ENCODE peak calls at places on chromosome 4, in eight cellular contexts. One of them, this sample, is unnamed.

GRCh38 chr4:8599657-8600056 is 7.1 kb downstream of the CPZ start:
- DNase-seq in HFF-Myc: no peak
- DNase-seq in cardiac muscle cell: peak; percentile 77
- DNase-seq in transverse colon: no peak
- DNase-seq in esophagus squamous epithelium: no peak
- DNase-seq in fibroblast of mammary gland: peak; percentile 77
- DNase-seq in AG04450: peak; percentile 30
- DNase-seq in NB4: peak; percentile 89
- DNase-seq in this sample: no peak

GRCh38 chr4:168514249-168514852 is 17.5 kb downstream of the PALLD start:
- DNase-seq in transverse colon: no peak
- DNase-seq in AG04450: no peak
- DNase-seq in HFF-Myc: peak; percentile 27
- DNase-seq in esophagus squamous epithelium: no peak
- DNase-seq in fibroblast of mammary gland: peak; percentile 64
- DNase-seq in NB4: peak; percentile 42
- DNase-seq in cardiac muscle cell: peak; percentile 62
- DNase-seq in this sample: no peak

GRCh38 chr4:179071120-179071519 is 1628.9 kb upstream of the AGA start:
- DNase-seq in AG04450: no peak
- DNase-seq in HFF-Myc: no peak
- DNase-seq in esophagus squamous epithelium: no peak
- DNase-seq in NB4: no peak
- DNase-seq in fibroblast of mammary gland: no peak
- DNase-seq in cardiac muscle cell: no peak
- DNase-seq in transverse colon: no peak
- DNase-seq in this sample: no peak

GRCh38 chr4:7194251-7195137 is 2.2 kb downstream of the SORCS2 start:
- DNase-seq in AG04450: no peak
- DNase-seq in HFF-Myc: no peak
- DNase-seq in esophagus squamous epithelium: no peak
- DNase-seq in NB4: peak; percentile 51
- DNase-seq in cardiac muscle cell: peak; percentile 34
- DNase-seq in transverse colon: no peak
- DNase-seq in fibroblast of mammary gland: peak; percentile 31
- DNase-seq in this sample: no peak

GRCh38 chr4:175450446-175450845 is 361.6 kb downstream of the GPM6A start:
- DNase-seq in cardiac muscle cell: no peak
- DNase-seq in transverse colon: no peak
- DNase-seq in esophagus squamous epithelium: no peak
- DNase-seq in fibroblast of mammary gland: no peak
- DNase-seq in AG04450: no peak
- DNase-seq in HFF-Myc: no peak
- DNase-seq in NB4: no peak
- DNase-seq in this sample: no peak

GRCh38 chr4:127425202-127425845 is 207.4 kb upstream of the INTU start:
- DNase-seq in NB4: no peak
- DNase-seq in fibroblast of mammary gland: no peak
- DNase-seq in HFF-Myc: no peak
- DNase-seq in esophagus squamous epithelium: no peak
- DNase-seq in transverse colon: no peak
- DNase-seq in cardiac muscle cell: no peak
- DNase-seq in AG04450: no peak
- DNase-seq in this sample: no peak

GRCh38 chr4:117588771-117589170 is 445.5 kb upstream of the NDST3 start:
- DNase-seq in cardiac muscle cell: no peak
- DNase-seq in AG04450: no peak
- DNase-seq in HFF-Myc: no peak
- DNase-seq in esophagus squamous epithelium: no peak
- DNase-seq in transverse colon: no peak
- DNase-seq in NB4: no peak
- DNase-seq in fibroblast of mammary gland: no peak
- DNase-seq in this sample: no peak

GRCh38 chr4:61922766-61923165 is 722.6 kb downstream of the ADGRL3 start:
- DNase-seq in esophagus squamous epithelium: no peak
- DNase-seq in AG04450: no peak
- DNase-seq in HFF-Myc: no peak
- DNase-seq in NB4: no peak
- DNase-seq in cardiac muscle cell: no peak
- DNase-seq in fibroblast of mammary gland: no peak
- DNase-seq in transverse colon: no peak
- DNase-seq in this sample: no peak

GRCh38 chr4:87375719-87376291 is 15.2 kb downstream of the HSD17B11 start:
- DNase-seq in fibroblast of mammary gland: peak; percentile 90
- DNase-seq in HFF-Myc: peak; percentile 54
- DNase-seq in transverse colon: no peak
- DNase-seq in esophagus squamous epithelium: no peak
- DNase-seq in AG04450: peak; percentile 76
- DNase-seq in cardiac muscle cell: peak; percentile 91
- DNase-seq in NB4: peak; percentile 65
- DNase-seq in this sample: peak; percentile 53

GRCh38 chr4:185238261-185238681 is 28.9 kb downstream of the SNX25 start:
- DNase-seq in HFF-Myc: no peak
- DNase-seq in esophagus squamous epithelium: no peak
- DNase-seq in transverse colon: no peak
- DNase-seq in fibroblast of mammary gland: peak; percentile 87
- DNase-seq in NB4: no peak
- DNase-seq in cardiac muscle cell: peak; percentile 40
- DNase-seq in AG04450: peak; percentile 30
- DNase-seq in this sample: no peak

GRCh38 chr4:190017357-190018200 is 9.5 kb downstream of the FRG2 start:
- DNase-seq in fibroblast of mammary gland: no peak
- DNase-seq in transverse colon: no peak
- DNase-seq in NB4: no peak
- DNase-seq in HFF-Myc: no peak
- DNase-seq in AG04450: no peak
- DNase-seq in esophagus squamous epithelium: no peak
- DNase-seq in cardiac muscle cell: no peak
- DNase-seq in this sample: no peak

GRCh38 chr4:12723849-12724447 is 760.2 kb downstream of the RAB28 start:
- DNase-seq in esophagus squamous epithelium: no peak
- DNase-seq in NB4: no peak
- DNase-seq in fibroblast of mammary gland: no peak
- DNase-seq in AG04450: no peak
- DNase-seq in cardiac muscle cell: peak; percentile 35
- DNase-seq in HFF-Myc: no peak
- DNase-seq in transverse colon: no peak
- DNase-seq in this sample: no peak

GRCh38 chr4:142363686-142364085 is 482.4 kb downstream of the INPP4B start:
- DNase-seq in HFF-Myc: no peak
- DNase-seq in cardiac muscle cell: no peak
- DNase-seq in esophagus squamous epithelium: no peak
- DNase-seq in AG04450: no peak
- DNase-seq in fibroblast of mammary gland: no peak
- DNase-seq in NB4: no peak
- DNase-seq in transverse colon: no peak
- DNase-seq in this sample: no peak

GRCh38 chr4:186700746-186701145 is 22.9 kb downstream of the FAT1 start:
- DNase-seq in cardiac muscle cell: peak; percentile 86
- DNase-seq in transverse colon: no peak
- DNase-seq in esophagus squamous epithelium: no peak
- DNase-seq in HFF-Myc: no peak
- DNase-seq in NB4: no peak
- DNase-seq in AG04450: no peak
- DNase-seq in fibroblast of mammary gland: peak; percentile 90
- DNase-seq in this sample: no peak

GRCh38 chr4:18961879-18962278 is 940.3 kb upstream of the LCORL start:
- DNase-seq in cardiac muscle cell: no peak
- DNase-seq in fibroblast of mammary gland: no peak
- DNase-seq in HFF-Myc: no peak
- DNase-seq in NB4: no peak
- DNase-seq in AG04450: no peak
- DNase-seq in esophagus squamous epithelium: no peak
- DNase-seq in transverse colon: no peak
- DNase-seq in this sample: no peak

GRCh38 chr4:183154701-183155391 is 55.8 kb downstream of the WWC2 start:
- DNase-seq in HFF-Myc: no peak
- DNase-seq in NB4: no peak
- DNase-seq in transverse colon: peak; percentile 14
- DNase-seq in AG04450: no peak
- DNase-seq in cardiac muscle cell: no peak
- DNase-seq in fibroblast of mammary gland: no peak
- DNase-seq in esophagus squamous epithelium: no peak
- DNase-seq in this sample: peak; percentile 79

GRCh38 chr4:19030048-19030447 is 1008.5 kb upstream of the LCORL start:
- DNase-seq in HFF-Myc: no peak
- DNase-seq in fibroblast of mammary gland: no peak
- DNase-seq in esophagus squamous epithelium: no peak
- DNase-seq in cardiac muscle cell: peak; percentile 2
- DNase-seq in transverse colon: no peak
- DNase-seq in AG04450: no peak
- DNase-seq in NB4: no peak
- DNase-seq in this sample: peak; percentile 35

GRCh38 chr4:7810792-7811535 is 128.7 kb downstream of the AFAP1 start:
- DNase-seq in cardiac muscle cell: no peak
- DNase-seq in transverse colon: no peak
- DNase-seq in NB4: no peak
- DNase-seq in esophagus squamous epithelium: no peak
- DNase-seq in HFF-Myc: no peak
- DNase-seq in AG04450: no peak
- DNase-seq in fibroblast of mammary gland: no peak
- DNase-seq in this sample: no peak

GRCh38 chr4:71251266-71251665 is 87.6 kb upstream of the SLC4A4 start:
- DNase-seq in fibroblast of mammary gland: no peak
- DNase-seq in transverse colon: no peak
- DNase-seq in AG04450: no peak
- DNase-seq in HFF-Myc: no peak
- DNase-seq in esophagus squamous epithelium: no peak
- DNase-seq in cardiac muscle cell: no peak
- DNase-seq in NB4: no peak
- DNase-seq in this sample: no peak

DNA sequence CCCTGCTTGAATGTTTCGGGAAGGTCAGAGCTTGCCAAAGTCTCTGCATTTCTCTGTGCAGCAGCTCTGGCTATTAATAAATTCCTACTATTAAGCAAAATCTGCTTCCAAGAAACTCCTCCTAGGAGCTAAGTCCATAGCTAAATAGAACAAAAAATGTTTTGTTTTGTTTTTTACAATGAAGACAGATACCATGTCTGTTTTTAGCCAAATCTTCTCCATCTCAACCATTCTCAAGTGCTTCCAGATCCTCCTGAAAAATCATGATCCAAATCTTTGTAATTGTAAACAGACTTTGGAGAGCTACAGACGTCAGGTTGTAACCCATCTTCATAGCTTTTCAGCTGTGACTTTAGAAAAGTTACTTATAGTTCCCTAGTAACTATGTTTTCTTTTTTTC is 161.6 kb downstream of the SPATA18 start:
- DNase-seq in esophagus squamous epithelium: no peak
- DNase-seq in AG04450: no peak
- DNase-seq in fibroblast of mammary gland: no peak
- DNase-seq in transverse colon: no peak
- DNase-seq in HFF-Myc: no peak
- DNase-seq in NB4: no peak
- DNase-seq in cardiac muscle cell: no peak
- DNase-seq in this sample: no peak
- TF ChIP-seq CTCF in esophagus squamous epithelium: no peak
- TF ChIP-seq CTCF in AG04450: no peak
- TF ChIP-seq CTCF in fibroblast of mammary gland: no peak
- TF ChIP-seq CTCF in transverse colon: no peak
- TF ChIP-seq CTCF in HFF-Myc: no peak
- TF ChIP-seq CTCF in NB4: no peak
- TF ChIP-seq CTCF in cardiac muscle cell: no peak
- TF ChIP-seq CTCF in this sample: no peak

GRCh38 chr4:76308548-76308947 is 2.0 kb downstream of the STBD1 start:
- DNase-seq in fibroblast of mammary gland: no peak
- DNase-seq in HFF-Myc: no peak
- DNase-seq in transverse colon: no peak
- DNase-seq in esophagus squamous epithelium: no peak
- DNase-seq in NB4: no peak
- DNase-seq in cardiac muscle cell: peak; percentile 50
- DNase-seq in AG04450: no peak
- DNase-seq in this sample: no peak
- H3K4me3 ChIP-seq in fibroblast of mammary gland: no peak overlapping the region
- H3K4me3 ChIP-seq in HFF-Myc: no peak overlapping the region
- H3K4me3 ChIP-seq in transverse colon: no peak overlapping the region
- H3K4me3 ChIP-seq in esophagus squamous epithelium: no peak overlapping the region
- H3K4me3 ChIP-seq in NB4: no peak overlapping the region
- H3K4me3 ChIP-seq in cardiac muscle cell: peak overlapping the region; percentile 3
- H3K4me3 ChIP-seq in AG04450: no peak overlapping the region
- H3K4me3 ChIP-seq in this sample: no peak overlapping the region

GRCh38 chr4:188246488-188246887 is 107.2 kb downstream of the TRIML1 start:
- DNase-seq in fibroblast of mammary gland: peak; percentile 16
- DNase-seq in NB4: peak; percentile 4
- DNase-seq in transverse colon: no peak
- DNase-seq in AG04450: no peak
- DNase-seq in esophagus squamous epithelium: no peak
- DNase-seq in HFF-Myc: no peak
- DNase-seq in cardiac muscle cell: no peak
- DNase-seq in this sample: no peak
- TF ChIP-seq CTCF in fibroblast of mammary gland: peak; percentile 13
- TF ChIP-seq CTCF in NB4: no peak
- TF ChIP-seq CTCF in transverse colon: no peak
- TF ChIP-seq CTCF in AG04450: no peak
- TF ChIP-seq CTCF in esophagus squamous epithelium: no peak
- TF ChIP-seq CTCF in HFF-Myc: no peak
- TF ChIP-seq CTCF in cardiac muscle cell: no peak
- TF ChIP-seq CTCF in this sample: peak; percentile 26

GRCh38 chr4:123786955-123787354 is 390.4 kb downstream of the SPRY1 start:
- DNase-seq in NB4: no peak
- DNase-seq in transverse colon: peak; percentile 14
- DNase-seq in HFF-Myc: no peak
- DNase-seq in AG04450: peak; percentile 72
- DNase-seq in esophagus squamous epithelium: no peak
- DNase-seq in cardiac muscle cell: peak; percentile 41
- DNase-seq in fibroblast of mammary gland: peak; percentile 57
- DNase-seq in this sample: no peak
- H3K4me3 ChIP-seq in NB4: no peak overlapping the region
- H3K4me3 ChIP-seq in transverse colon: no peak overlapping the region
- H3K4me3 ChIP-seq in HFF-Myc: no peak overlapping the region
- H3K4me3 ChIP-seq in AG04450: no peak overlapping the region
- H3K4me3 ChIP-seq in esophagus squamous epithelium: no peak overlapping the region
- H3K4me3 ChIP-seq in cardiac muscle cell: no peak overlapping the region
- H3K4me3 ChIP-seq in fibroblast of mammary gland: no peak overlapping the region
- H3K4me3 ChIP-seq in this sample: no peak overlapping the region

GRCh38 chr4:176779421-176779820 is 13.3 kb downstream of the VEGFC start:
- DNase-seq in fibroblast of mammary gland: no peak
- DNase-seq in esophagus squamous epithelium: no peak
- DNase-seq in AG04450: no peak
- DNase-seq in NB4: no peak
- DNase-seq in cardiac muscle cell: no peak
- DNase-seq in transverse colon: no peak
- DNase-seq in HFF-Myc: no peak
- DNase-seq in this sample: no peak
- TF ChIP-seq CTCF in fibroblast of mammary gland: no peak
- TF ChIP-seq CTCF in esophagus squamous epithelium: no peak
- TF ChIP-seq CTCF in AG04450: no peak
- TF ChIP-seq CTCF in NB4: no peak
- TF ChIP-seq CTCF in cardiac muscle cell: no peak
- TF ChIP-seq CTCF in transverse colon: no peak
- TF ChIP-seq CTCF in HFF-Myc: no peak
- TF ChIP-seq CTCF in this sample: no peak

DNA sequence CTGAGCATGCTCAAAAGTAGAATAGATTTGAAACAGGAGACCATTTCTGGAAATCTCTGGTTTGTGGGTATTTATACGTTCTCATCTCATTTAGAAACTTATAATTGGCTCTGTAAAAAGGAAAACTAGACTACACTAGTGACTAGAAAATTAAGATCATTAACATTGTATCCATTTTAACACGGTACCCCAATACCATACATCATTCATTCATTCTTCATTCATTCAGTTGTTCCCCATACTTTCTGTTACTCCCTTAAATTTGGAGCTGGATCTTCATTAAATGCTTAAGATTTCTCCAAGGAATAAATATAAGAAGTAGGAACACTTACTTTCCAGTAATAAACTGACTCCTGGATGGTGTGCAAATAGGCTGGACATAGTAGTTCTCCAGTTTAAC is 1.3 kb downstream of the ARSJ start:
- DNase-seq in transverse colon: no peak
- DNase-seq in cardiac muscle cell: no peak
- DNase-seq in HFF-Myc: no peak
- DNase-seq in esophagus squamous epithelium: no peak
- DNase-seq in fibroblast of mammary gland: no peak
- DNase-seq in NB4: no peak
- DNase-seq in AG04450: no peak
- DNase-seq in this sample: no peak
- H3K4me3 ChIP-seq in transverse colon: no peak overlapping the region
- H3K4me3 ChIP-seq in cardiac muscle cell: no peak overlapping the region
- H3K4me3 ChIP-seq in HFF-Myc: peak overlapping the region; percentile 92
- H3K4me3 ChIP-seq in esophagus squamous epithelium: peak overlapping the region; percentile 67
- H3K4me3 ChIP-seq in fibroblast of mammary gland: peak overlapping the region; percentile 94
- H3K4me3 ChIP-seq in NB4: no peak overlapping the region
- H3K4me3 ChIP-seq in AG04450: peak overlapping the region; percentile 83
- H3K4me3 ChIP-seq in this sample: peak overlapping the region; percentile 84